ENCODE peak calls at places on chromosomes 16 and 17, in five cellular contexts. One of them, this sample, is unnamed. For H3K27me3, the result is how much of the 10 kb centered on the place peaks cover.

GRCh38 chr17:30117548-30118155 is 1.0 kb downstream of the NSRP1 start:
- DNase-seq in AG04450: no peak
- DNase-seq in WERI-Rb-1: no peak
- DNase-seq in IMR-90: peak
- DNase-seq in NT2/D1: no peak
- DNase-seq in this sample: no peak

GRCh38 chr17:66737524-66737923 is 97.4 kb upstream of the CACNG5 start:
- DNase-seq in AG04450: no peak
- DNase-seq in WERI-Rb-1: peak
- DNase-seq in IMR-90: peak
- DNase-seq in NT2/D1: no peak
- DNase-seq in this sample: no peak

GRCh38 chr16:16092925-16093624 is 130.2 kb downstream of the ABCC6 start:
- DNase-seq in AG04450: no peak
- DNase-seq in WERI-Rb-1: no peak
- DNase-seq in IMR-90: peak
- DNase-seq in NT2/D1: no peak
- DNase-seq in this sample: no peak

GRCh38 chr16:86455609-86456008 is 54.7 kb upstream of the FOXF1 start:
- DNase-seq in AG04450: no peak
- DNase-seq in WERI-Rb-1: no peak
- DNase-seq in IMR-90: no peak
- DNase-seq in NT2/D1: no peak
- DNase-seq in this sample: no peak

GRCh38 chr17:36507266-36507665 is 20.8 kb downstream of the ZNHIT3 start:
- DNase-seq in AG04450: no peak
- DNase-seq in WERI-Rb-1: no peak
- DNase-seq in IMR-90: no peak
- DNase-seq in NT2/D1: no peak
- DNase-seq in this sample: no peak

GRCh38 chr16:3949287-3949686 is 68.8 kb upstream of the CREBBP start:
- DNase-seq in AG04450: no peak
- DNase-seq in WERI-Rb-1: no peak
- DNase-seq in IMR-90: no peak
- DNase-seq in NT2/D1: no peak
- DNase-seq in this sample: no peak

GRCh38 chr16:56985962-56986360 is 3.4 kb upstream of the NLRC5 start:
- DNase-seq in AG04450: no peak
- DNase-seq in WERI-Rb-1: no peak
- DNase-seq in IMR-90: no peak
- DNase-seq in NT2/D1: no peak
- DNase-seq in this sample: no peak

GRCh38 chr17:75688209-75688771 is 21.2 kb downstream of the SAP30BP start:
- DNase-seq in AG04450: no peak
- DNase-seq in WERI-Rb-1: no peak
- DNase-seq in IMR-90: no peak
- DNase-seq in NT2/D1: no peak
- DNase-seq in this sample: no peak

GRCh38 chr17:76161113-76161512 is 20.1 kb upstream of the FOXJ1 start:
- DNase-seq in AG04450: no peak
- DNase-seq in WERI-Rb-1: no peak
- DNase-seq in IMR-90: no peak
- DNase-seq in NT2/D1: no peak
- DNase-seq in this sample: no peak

GRCh38 chr16:64489449-64489848 is 632.4 kb downstream of the CDH11 start:
- DNase-seq in AG04450: no peak
- DNase-seq in WERI-Rb-1: no peak
- DNase-seq in IMR-90: peak
- DNase-seq in NT2/D1: no peak
- DNase-seq in this sample: no peak

GRCh38 chr17:76384222-76384986 is at the start of gene SPHK1:
- DNase-seq in AG04450: no peak
- DNase-seq in WERI-Rb-1: peak
- DNase-seq in IMR-90: peak
- DNase-seq in NT2/D1: no peak
- DNase-seq in this sample: peak

GRCh38 chr17:48561894-48562810 is 16.0 kb downstream of the HOXB4 start:
- DNase-seq in AG04450: no peak
- DNase-seq in WERI-Rb-1: peak
- DNase-seq in IMR-90: peak
- DNase-seq in NT2/D1: no peak
- DNase-seq in this sample: no peak
- H3K27me3 ChIP-seq in AG04450: under half
- H3K27me3 ChIP-seq in WERI-Rb-1: half or more
- H3K27me3 ChIP-seq in IMR-90: under half
- H3K27me3 ChIP-seq in NT2/D1: half or more
- H3K27me3 ChIP-seq in this sample: under half

GRCh38 chr17:58242171-58242784 is 3.9 kb downstream of the LPO start:
- DNase-seq in AG04450: no peak
- DNase-seq in WERI-Rb-1: no peak
- DNase-seq in IMR-90: no peak
- DNase-seq in NT2/D1: no peak
- DNase-seq in this sample: no peak

GRCh38 chr17:58239987-58240386 is 1.6 kb downstream of the LPO start:
- DNase-seq in AG04450: no peak
- DNase-seq in WERI-Rb-1: no peak
- DNase-seq in IMR-90: no peak
- DNase-seq in NT2/D1: no peak
- DNase-seq in this sample: no peak

GRCh38 chr17:58235821-58236220 is 2.6 kb upstream of the LPO start:
- DNase-seq in AG04450: no peak
- DNase-seq in WERI-Rb-1: no peak
- DNase-seq in IMR-90: no peak
- DNase-seq in NT2/D1: no peak
- DNase-seq in this sample: no peak

GRCh38 chr17:58236394-58236793 is 2.0 kb upstream of the LPO start:
- DNase-seq in AG04450: no peak
- DNase-seq in WERI-Rb-1: no peak
- DNase-seq in IMR-90: no peak
- DNase-seq in NT2/D1: no peak
- DNase-seq in this sample: no peak

DNA sequence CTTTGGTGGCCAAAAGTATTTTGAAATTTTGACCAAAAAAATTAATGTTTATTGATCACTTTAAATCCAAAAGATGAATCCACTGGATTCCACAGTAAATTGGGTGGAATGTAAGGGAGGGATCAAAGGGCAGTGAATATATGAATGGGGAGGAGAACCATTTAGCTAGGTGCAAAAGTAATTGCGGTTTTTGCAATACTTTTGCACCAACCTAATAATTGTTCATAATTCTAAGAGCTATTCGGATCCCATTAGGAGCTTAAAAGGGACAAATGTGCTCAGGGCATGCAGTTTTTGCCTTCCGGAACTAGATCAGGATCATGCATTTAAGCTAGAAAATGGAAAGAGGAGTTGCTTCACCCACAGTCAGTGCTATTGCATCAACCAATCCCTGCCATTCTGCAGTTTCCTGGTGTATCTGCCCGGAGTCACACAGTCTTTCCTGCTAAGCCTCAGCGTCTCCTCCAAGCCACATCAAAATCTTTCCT is at the start of gene LPO:
- DNase-seq in AG04450: no peak
- DNase-seq in WERI-Rb-1: no peak
- DNase-seq in IMR-90: no peak
- DNase-seq in NT2/D1: no peak
- DNase-seq in this sample: no peak
- H3K27me3 ChIP-seq in AG04450: under half
- H3K27me3 ChIP-seq in WERI-Rb-1: under half
- H3K27me3 ChIP-seq in IMR-90: under half
- H3K27me3 ChIP-seq in NT2/D1: under half
- H3K27me3 ChIP-seq in this sample: half or more

GRCh38 chr17:49520386-49521087 is 25.4 kb downstream of the NGFR start:
- DNase-seq in AG04450: no peak
- DNase-seq in WERI-Rb-1: no peak
- DNase-seq in IMR-90: no peak
- DNase-seq in NT2/D1: no peak
- DNase-seq in this sample: no peak

GRCh38 chr17:49521521-49522185 is 26.6 kb downstream of the NGFR start:
- DNase-seq in AG04450: no peak
- DNase-seq in WERI-Rb-1: no peak
- DNase-seq in IMR-90: no peak
- DNase-seq in NT2/D1: no peak
- DNase-seq in this sample: no peak

GRCh38 chr17:49522329-49522890 is 27.3 kb downstream of the NGFR start:
- DNase-seq in AG04450: no peak
- DNase-seq in WERI-Rb-1: no peak
- DNase-seq in IMR-90: no peak
- DNase-seq in NT2/D1: no peak
- DNase-seq in this sample: no peak

GRCh38 chr17:49519781-49520180 is 24.7 kb downstream of the NGFR start:
- DNase-seq in AG04450: no peak
- DNase-seq in WERI-Rb-1: no peak
- DNase-seq in IMR-90: no peak
- DNase-seq in NT2/D1: no peak
- DNase-seq in this sample: no peak

GRCh38 chr17:49521088-49521450 is 26.0 kb downstream of the NGFR start:
- DNase-seq in AG04450: no peak
- DNase-seq in WERI-Rb-1: no peak
- DNase-seq in IMR-90: no peak
- DNase-seq in NT2/D1: no peak
- DNase-seq in this sample: no peak
- H3K27me3 ChIP-seq in AG04450: half or more
- H3K27me3 ChIP-seq in WERI-Rb-1: under half
- H3K27me3 ChIP-seq in IMR-90: half or more
- H3K27me3 ChIP-seq in NT2/D1: under half
- H3K27me3 ChIP-seq in this sample: under half

DNA sequence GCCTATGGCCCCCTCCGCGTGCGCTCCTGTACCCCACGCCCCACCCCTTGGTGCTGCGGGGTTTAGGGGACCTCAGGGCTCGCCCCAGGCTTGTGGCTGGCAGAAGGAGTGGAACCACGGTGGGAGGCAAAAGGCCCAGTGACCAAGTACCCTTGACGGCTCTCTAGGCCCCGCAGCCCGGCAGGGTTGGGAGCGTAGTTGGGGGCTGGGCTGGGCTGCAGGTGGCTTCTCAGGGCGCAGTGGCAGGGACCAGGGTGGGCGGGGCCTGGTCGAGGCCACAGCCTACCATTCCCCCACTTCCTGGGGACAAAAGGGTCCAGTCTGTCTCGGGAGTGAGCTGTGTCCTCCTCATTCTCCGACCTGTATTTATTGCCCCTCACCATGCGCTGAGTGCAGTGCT is 124.9 kb downstream of the RBFOX3 start:
- DNase-seq in AG04450: no peak
- DNase-seq in WERI-Rb-1: no peak
- DNase-seq in IMR-90: no peak
- DNase-seq in NT2/D1: no peak
- DNase-seq in this sample: no peak
- H3K27me3 ChIP-seq in AG04450: under half
- H3K27me3 ChIP-seq in WERI-Rb-1: under half
- H3K27me3 ChIP-seq in IMR-90: under half
- H3K27me3 ChIP-seq in NT2/D1: under half
- H3K27me3 ChIP-seq in this sample: under half

GRCh38 chr16:24348511-24349290 is 92.6 kb downstream of the CACNG3 start:
- DNase-seq in AG04450: no peak
- DNase-seq in WERI-Rb-1: no peak
- DNase-seq in IMR-90: no peak
- DNase-seq in NT2/D1: peak
- DNase-seq in this sample: no peak

GRCh38 chr16:24344791-24345190 is 88.7 kb downstream of the CACNG3 start:
- DNase-seq in AG04450: no peak
- DNase-seq in WERI-Rb-1: no peak
- DNase-seq in IMR-90: no peak
- DNase-seq in NT2/D1: no peak
- DNase-seq in this sample: no peak

GRCh38 chr16:24346734-24347133 is 90.6 kb downstream of the CACNG3 start:
- DNase-seq in AG04450: no peak
- DNase-seq in WERI-Rb-1: peak
- DNase-seq in IMR-90: no peak
- DNase-seq in NT2/D1: peak
- DNase-seq in this sample: no peak

GRCh38 chr16:24347556-24347955 is 91.4 kb downstream of the CACNG3 start:
- DNase-seq in AG04450: no peak
- DNase-seq in WERI-Rb-1: no peak
- DNase-seq in IMR-90: no peak
- DNase-seq in NT2/D1: no peak
- DNase-seq in this sample: no peak
- H3K27me3 ChIP-seq in AG04450: under half
- H3K27me3 ChIP-seq in WERI-Rb-1: under half
- H3K27me3 ChIP-seq in IMR-90: under half
- H3K27me3 ChIP-seq in NT2/D1: under half
- H3K27me3 ChIP-seq in this sample: under half

GRCh38 chr16:66849543-66849942 is 5.3 kb downstream of the CA7 start:
- DNase-seq in AG04450: no peak
- DNase-seq in WERI-Rb-1: no peak
- DNase-seq in IMR-90: no peak
- DNase-seq in NT2/D1: no peak
- DNase-seq in this sample: no peak

GRCh38 chr16:66849021-66849420 is 4.8 kb downstream of the CA7 start:
- DNase-seq in AG04450: no peak
- DNase-seq in WERI-Rb-1: no peak
- DNase-seq in IMR-90: no peak
- DNase-seq in NT2/D1: no peak
- DNase-seq in this sample: no peak

GRCh38 chr16:66847533-66848057 is 3.4 kb downstream of the CA7 start:
- DNase-seq in AG04450: no peak
- DNase-seq in WERI-Rb-1: no peak
- DNase-seq in IMR-90: no peak
- DNase-seq in NT2/D1: no peak
- DNase-seq in this sample: no peak

GRCh38 chr16:66846831-66847230 is 2.6 kb downstream of the CA7 start:
- DNase-seq in AG04450: no peak
- DNase-seq in WERI-Rb-1: no peak
- DNase-seq in IMR-90: no peak
- DNase-seq in NT2/D1: no peak
- DNase-seq in this sample: no peak

DNA sequence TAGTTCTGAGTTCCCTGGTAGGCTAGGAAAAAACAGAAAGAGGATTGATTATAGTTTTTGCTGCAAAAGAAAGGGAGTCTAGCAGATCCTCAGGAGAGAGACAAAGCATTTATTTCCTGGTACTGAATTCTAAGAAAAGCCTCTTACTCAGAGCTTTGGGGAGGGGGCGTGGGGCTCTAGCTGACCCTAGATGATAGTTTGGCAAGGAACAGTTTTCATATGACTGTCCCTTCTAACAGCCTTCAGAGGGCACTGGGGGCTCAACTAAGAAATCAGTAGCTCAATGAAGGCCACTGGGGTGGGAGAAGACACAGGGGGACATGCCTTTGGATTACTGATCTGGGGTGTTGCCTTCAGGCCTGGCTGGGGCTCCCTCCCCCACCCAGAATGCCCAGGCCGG is 4.0 kb downstream of the CA7 start:
- DNase-seq in AG04450: no peak
- DNase-seq in WERI-Rb-1: no peak
- DNase-seq in IMR-90: no peak
- DNase-seq in NT2/D1: no peak
- DNase-seq in this sample: no peak
- H3K27me3 ChIP-seq in AG04450: half or more
- H3K27me3 ChIP-seq in WERI-Rb-1: under half
- H3K27me3 ChIP-seq in IMR-90: half or more
- H3K27me3 ChIP-seq in NT2/D1: half or more
- H3K27me3 ChIP-seq in this sample: under half